ENCODE peak calls at places on chromosome 20, in five cellular contexts. W is stomach, N is astrocyte of the spinal cord, Y is GM23338, M is BE2C. R is an unnamed sample.

GRCh38 chr20:62898970-62899632 is 27.2 kb downstream of the DIDO1 start:
- DNase-seq in W (no peak), N (no peak), Y (no peak), M (no peak), R (no peak)

GRCh38 chr20:49308875-49309274 is 31.0 kb upstream of the ZNFX1 start:
- DNase-seq in W (no peak), N (no peak), Y (no peak), M (no peak), R (no peak)

GRCh38 chr20:1813101-1813529 is 82.1 kb upstream of the SIRPA start:
- DNase-seq in W (peak), N (peak), Y (no peak), M (no peak), R (peak)

GRCh38 chr20:16916165-16916564 is 168.0 kb downstream of the OTOR start:
- DNase-seq in W (no peak), N (no peak), Y (peak), M (no peak), R (no peak)

GRCh38 chr20:33680681-33681080 is 5.5 kb downstream of the E2F1 start:
- DNase-seq in W (no peak), N (no peak), Y (no peak), M (no peak), R (peak)

GRCh38 chr20:61608275-61609085 is 356.4 kb downstream of the CDH4 start:
- DNase-seq in W (no peak), N (peak), Y (peak), M (no peak), R (no peak)

GRCh38 chr20:63223121-63223825 is 7.3 kb upstream of the YTHDF1 start:
- DNase-seq in W (peak), N (peak), Y (peak), M (peak), R (peak)

GRCh38 chr20:7996898-7997297 is 22.7 kb downstream of the TMX4 start:
- DNase-seq in W (no peak), N (no peak), Y (no peak), M (no peak), R (no peak)

GRCh38 chr20:420169-420620 is 12.1 kb downstream of the RBCK1 start:
- DNase-seq in W (no peak), N (no peak), Y (no peak), M (no peak), R (no peak)

GRCh38 chr20:43958626-43959025 is 44.0 kb downstream of the TOX2 start:
- DNase-seq in W (no peak), N (no peak), Y (no peak), M (no peak), R (no peak)
- H3K4me3 ChIP-seq in W (no peak), N (no peak), Y (no peak), M (no peak), R (no peak)

GRCh38 chr20:3195607-3196230 is 8.8 kb downstream of the DDRGK1 start:
- DNase-seq in W (no peak), N (no peak), Y (no peak), M (no peak), R (no peak)
- H3K4me3 ChIP-seq in W (no peak), N (no peak), Y (no peak), M (no peak), R (no peak)

GRCh38 chr20:46099491-46100287 is 9.9 kb upstream of the NCOA5 start:
- DNase-seq in W (no peak), N (no peak), Y (peak), M (no peak), R (no peak)
- H3K4me3 ChIP-seq in W (no peak), N (no peak), Y (peak), M (no peak), R (no peak)

GRCh38 chr20:47669157-47669425 is 116.2 kb downstream of the SULF2 start:
- DNase-seq in W (no peak), N (no peak), Y (no peak), M (no peak), R (no peak)

GRCh38 chr20:47667086-47667485 is 118.2 kb downstream of the SULF2 start:
- DNase-seq in W (no peak), N (no peak), Y (no peak), M (no peak), R (no peak)

GRCh38 chr20:47667531-47668312 is 117.6 kb downstream of the SULF2 start:
- DNase-seq in W (no peak), N (no peak), Y (no peak), M (no peak), R (no peak)

GRCh38 chr20:47669489-47669888 is 115.8 kb downstream of the SULF2 start:
- DNase-seq in W (no peak), N (no peak), Y (no peak), M (no peak), R (no peak)

DNA sequence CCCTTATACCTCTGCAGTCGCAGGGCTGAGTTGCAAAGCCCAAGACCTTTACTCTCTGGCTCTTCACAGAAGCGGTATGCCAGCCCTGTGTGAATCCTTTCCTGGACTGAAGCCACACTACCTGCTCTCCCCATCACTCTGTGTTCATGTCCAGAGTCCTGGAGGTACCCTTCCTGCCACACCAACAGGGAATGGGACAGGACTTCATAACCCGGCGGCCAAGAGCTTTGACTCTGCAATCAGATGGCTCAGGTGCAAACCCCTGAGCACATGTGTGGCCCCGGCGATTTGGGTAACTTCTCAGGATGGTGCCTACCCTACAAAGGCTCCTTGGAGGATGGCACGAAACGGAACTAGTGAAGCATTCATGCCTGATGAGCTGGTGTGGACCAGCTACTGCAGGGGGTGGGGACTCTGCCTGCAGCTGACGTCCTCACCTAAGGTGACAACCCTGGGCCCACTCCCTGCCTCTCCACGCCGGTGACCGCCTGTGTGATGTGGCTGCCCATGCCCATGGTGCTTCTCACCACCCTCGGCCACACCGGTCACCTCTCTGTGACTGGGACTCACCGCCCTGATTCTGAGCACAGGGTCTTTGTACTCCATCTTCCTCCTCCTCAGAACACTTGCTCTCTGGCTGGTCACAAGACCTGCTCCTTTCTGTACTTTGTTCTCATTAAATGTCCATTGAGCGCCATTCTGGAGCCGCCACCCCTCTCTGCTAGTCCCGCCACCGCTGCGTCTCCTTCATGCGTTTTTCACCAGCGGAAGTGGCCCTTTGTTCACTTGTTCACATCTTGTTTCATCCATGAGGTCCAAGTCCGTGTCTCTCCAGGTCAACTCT is 116.7 kb downstream of the SULF2 start:
- DNase-seq in W (no peak), N (no peak), Y (no peak), M (no peak), R (no peak)
- H3K4me3 ChIP-seq in W (no peak), N (no peak), Y (no peak), M (no peak), R (no peak)

DNA sequence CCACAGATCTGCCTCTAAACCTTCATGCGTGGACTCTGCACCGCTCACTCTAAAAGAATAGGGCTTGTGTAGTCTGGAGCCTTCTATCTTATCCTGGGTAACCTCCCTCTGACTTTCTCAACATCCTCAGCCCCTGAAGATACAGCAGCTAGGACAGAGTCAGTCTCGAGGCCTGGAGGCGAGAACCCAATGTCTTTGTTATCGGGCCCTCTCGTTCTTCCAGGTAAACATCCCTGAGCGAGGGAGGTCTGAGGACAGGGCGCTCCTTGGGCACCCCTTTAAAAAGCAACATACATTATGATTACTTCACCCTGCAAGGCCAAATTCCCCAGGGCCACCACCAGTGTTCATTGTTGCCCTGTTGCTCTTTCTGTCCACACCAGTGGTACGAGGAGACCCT is 110.8 kb upstream of the PRND start:
- DNase-seq in W (no peak), N (no peak), Y (no peak), M (no peak), R (no peak)
- H3K4me3 ChIP-seq in W (no peak), N (no peak), Y (no peak), M (no peak), R (no peak)

GRCh38 chr20:56592211-56592610 is 36.9 kb upstream of the TFAP2C start:
- DNase-seq in W (no peak), N (no peak), Y (no peak), M (no peak), R (no peak)
- H3K4me3 ChIP-seq in W (no peak), N (no peak), Y (no peak), M (no peak), R (no peak)